ENCODE peak calls at places on chromosomes 3 and 15, in nine cellular contexts. M, X, Q, Y, W, Z, E, B and I are unnamed samples.

GRCh38 chr3:123447749-123448502 is 964 bp downstream of the ADCY5 start:
- DNase-seq in M (peak; percentile 10), X (peak; percentile 28), Q (peak; percentile 17), Y (no peak), W (peak; percentile 82), Z (no peak), E (peak; percentile 14), B (no peak), I (peak; percentile 43)

GRCh38 chr3:115187149-115187757 is 40.2 kb upstream of the ZBTB20 start:
- DNase-seq in M (no peak), X (no peak), Q (no peak), Y (no peak), W (peak; percentile 42), Z (no peak), E (no peak), B (no peak), I (no peak)

GRCh38 chr3:4493931-4494806 is 1.0 kb downstream of the ITPR1 start:
- DNase-seq in M (no peak), X (peak; percentile 50), Q (no peak), Y (no peak), W (no peak), Z (no peak), E (peak; percentile 9), B (no peak), I (no peak)

GRCh38 chr15:83846847-83847246 is 192.9 kb downstream of the ADAMTSL3 start:
- DNase-seq in M (no peak), X (no peak), Q (no peak), Y (no peak), W (no peak), Z (no peak), E (no peak), B (no peak), I (no peak)

GRCh38 chr3:170132335-170132734 is 49.2 kb downstream of the PHC3 start:
- DNase-seq in M (no peak), X (no peak), Q (no peak), Y (no peak), W (no peak), Z (no peak), E (no peak), B (no peak), I (no peak)

GRCh38 chr3:5227812-5228211 is 40.3 kb downstream of the EDEM1 start:
- DNase-seq in M (no peak), X (no peak), Q (no peak), Y (no peak), W (no peak), Z (no peak), E (no peak), B (no peak), I (no peak)

GRCh38 chr3:144053121-144053520 is 81.5 kb downstream of the DIPK2A start:
- DNase-seq in M (no peak), X (no peak), Q (no peak), Y (no peak), W (no peak), Z (no peak), E (no peak), B (no peak), I (no peak)

GRCh38 chr3:101809178-101810022 is 30.4 kb downstream of the NXPE3 start:
- DNase-seq in M (no peak), X (peak; percentile 73), Q (no peak), Y (no peak), W (peak; percentile 43), Z (no peak), E (no peak), B (peak; percentile 66), I (no peak)

GRCh38 chr3:188294823-188295487 is 141.0 kb downstream of the LPP start:
- DNase-seq in M (no peak), X (peak; percentile 93), Q (no peak), Y (no peak), W (no peak), Z (no peak), E (no peak), B (peak; percentile 94), I (no peak)